ENCODE peak calls at places on chromosomes 7 and 10, in eight cellular contexts. N is fibroblast of the aortic adventitia, O is fibroblast of pulmonary artery, U is Peyer's patch, Q is cardiac fibroblast, M is hepatocyte, I is AG10803, B is SJSA1. H is an unnamed sample.

GRCh38 chr7:28481131-28481926 is 69.0 kb downstream of the CREB5 start:
- DNase-seq in N (peak; percentile 52), O (peak; percentile 72), U (no peak), Q (peak; percentile 77), M (peak; percentile 50), I (peak; percentile 42), B (peak; percentile 42), H (peak; percentile 45)

GRCh38 chr10:66834802-66835201 is 91.0 kb upstream of the LRRTM3 start:
- DNase-seq in N (no peak), O (no peak), U (no peak), Q (no peak), M (peak; percentile 6), I (no peak), B (no peak), H (no peak)

GRCh38 chr7:111753968-111754367 is 191.7 kb upstream of the IMMP2L start:
- DNase-seq in N (peak; percentile 42), O (no peak), U (no peak), Q (peak; percentile 36), M (no peak), I (no peak), B (no peak), H (no peak)

GRCh38 chr10:120459185-120459584 is 2.2 kb downstream of the PLPP4 start:
- DNase-seq in N (no peak), O (no peak), U (no peak), Q (no peak), M (no peak), I (no peak), B (no peak), H (no peak)

GRCh38 chr10:13527864-13528137 is 1.0 kb downstream of the BEND7 start:
- DNase-seq in N (no peak), O (no peak), U (no peak), Q (no peak), M (no peak), I (no peak), B (peak; percentile 10), H (no peak)

GRCh38 chr10:75191821-75192568 is 18.6 kb upstream of the VDAC2 start:
- DNase-seq in N (peak; percentile 97), O (peak; percentile 96), U (peak; percentile 78), Q (peak; percentile 97), M (peak; percentile 85), I (peak; percentile 93), B (peak; percentile 54), H (peak; percentile 64)

GRCh38 chr7:135320277-135320676 is 86.6 kb downstream of the STRA8 start:
- DNase-seq in N (peak; percentile 90), O (peak; percentile 94), U (peak; percentile 57), Q (peak; percentile 94), M (peak; percentile 59), I (peak; percentile 54), B (peak; percentile 72), H (peak; percentile 82)

GRCh38 chr10:69438531-69439349 is 12.5 kb upstream of the TSPAN15 start:
- DNase-seq in N (peak; percentile 46), O (no peak), U (no peak), Q (peak; percentile 54), M (peak; percentile 72), I (peak; percentile 70), B (peak; percentile 74), H (no peak)

GRCh38 chr7:55887786-55888185 is 530 bp downstream of the ZNF713 start:
- DNase-seq in N (peak; percentile 3), O (peak; percentile 10), U (no peak), Q (peak; percentile 2), M (no peak), I (no peak), B (peak; percentile 5), H (no peak)

GRCh38 chr10:45418859-45419672 is 45.0 kb downstream of the ALOX5 start:
- DNase-seq in N (peak; percentile 10), O (peak; percentile 72), U (peak; percentile 80), Q (peak; percentile 48), M (peak; percentile 76), I (peak; percentile 13), B (no peak), H (no peak)

GRCh38 chr7:114703677-114704076 is 218.2 kb upstream of the MDFIC start:
- DNase-seq in N (peak; percentile 71), O (peak; percentile 51), U (no peak), Q (peak; percentile 6), M (no peak), I (no peak), B (no peak), H (no peak)

GRCh38 chr7:92875719-92876118 is 39.3 kb upstream of the CDK6 start:
- DNase-seq in N (peak; percentile 10), O (peak; percentile 25), U (no peak), Q (peak; percentile 28), M (no peak), I (peak; percentile 3), B (no peak), H (no peak)

GRCh38 chr10:119375574-119376265 is 166.8 kb downstream of the RGS10 start:
- DNase-seq in N (peak; percentile 45), O (no peak), U (peak; percentile 61), Q (peak; percentile 39), M (peak; percentile 28), I (peak; percentile 86), B (peak; percentile 29), H (no peak)

GRCh38 chr10:47335906-47336305 is 12.3 kb upstream of the RBP3 start:
- DNase-seq in N (no peak), O (no peak), U (no peak), Q (no peak), M (no peak), I (no peak), B (no peak), H (no peak)

GRCh38 chr7:23469150-23469960 is 936 bp downstream of the IGF2BP3 start:
- DNase-seq in N (peak; percentile 14), O (no peak), U (no peak), Q (peak; percentile 16), M (peak; percentile 68), I (no peak), B (peak; percentile 66), H (no peak)

GRCh38 chr10:70274643-70275042 is 9.2 kb downstream of the NPFFR1 start:
- DNase-seq in N (peak; percentile 87), O (peak; percentile 61), U (no peak), Q (peak; percentile 34), M (no peak), I (peak; percentile 89), B (no peak), H (peak; percentile 95)

GRCh38 chr10:80500572-80501380 is 36.9 kb upstream of the SH2D4B start:
- DNase-seq in N (peak; percentile 74), O (peak; percentile 60), U (peak; percentile 67), Q (peak; percentile 90), M (no peak), I (no peak), B (peak; percentile 80), H (no peak)

GRCh38 chr10:12396093-12396492 is 46.7 kb downstream of the CAMK1D start:
- DNase-seq in N (no peak), O (no peak), U (no peak), Q (no peak), M (no peak), I (no peak), B (no peak), H (no peak)

GRCh38 chr7:1248077-1248458 is 15.4 kb downstream of the UNCX start:
- DNase-seq in N (no peak), O (no peak), U (no peak), Q (no peak), M (no peak), I (no peak), B (no peak), H (no peak)

GRCh38 chr7:47635091-47636090 is 53.5 kb upstream of the TNS3 start:
- DNase-seq in N (no peak), O (no peak), U (no peak), Q (no peak), M (peak; percentile 61), I (no peak), B (peak; percentile 60), H (no peak)

GRCh38 chr7:142024547-142024946 is 28.9 kb downstream of the MGAM start:
- DNase-seq in N (peak; percentile 30), O (no peak), U (no peak), Q (peak; percentile 74), M (no peak), I (peak; percentile 7), B (no peak), H (peak; percentile 4)

GRCh38 chr10:69650589-69651261 is 20.7 kb downstream of the FAM241B start:
- DNase-seq in N (no peak), O (no peak), U (no peak), Q (no peak), M (no peak), I (no peak), B (no peak), H (no peak)

GRCh38 chr7:18859331-18859730 is 258.1 kb downstream of the TWIST1 start:
- DNase-seq in N (no peak), O (no peak), U (no peak), Q (no peak), M (no peak), I (no peak), B (peak; percentile 46), H (peak; percentile 60)

GRCh38 chr10:69375307-69376151 is 41.2 kb downstream of the TACR2 start:
- DNase-seq in N (peak; percentile 63), O (peak; percentile 62), U (no peak), Q (no peak), M (no peak), I (no peak), B (peak; percentile 46), H (no peak)

GRCh38 chr7:121873795-121874194 is 834 bp downstream of the PTPRZ1 start:
- DNase-seq in N (peak; percentile 3), O (peak; percentile 2), U (no peak), Q (peak; percentile 4), M (no peak), I (no peak), B (no peak), H (no peak)
- H3K4me3 ChIP-seq in N (peak overlapping the region; percentile 68), O (peak overlapping the region; percentile 61), U (peak overlapping the region; percentile 53), Q (peak overlapping the region; percentile 56), M (peak overlapping the region; percentile 76), I (peak overlapping the region; percentile 55), B (peak overlapping the region; percentile 26), H (peak overlapping the region; percentile 64)

GRCh38 chr7:99497771-99498545 is 2.1 kb downstream of the ZNF394 start:
- DNase-seq in N (no peak), O (no peak), U (no peak), Q (no peak), M (no peak), I (no peak), B (no peak), H (no peak)
- H3K4me3 ChIP-seq in N (peak overlapping the region; percentile 95), O (peak overlapping the region; percentile 99), U (peak overlapping the region; percentile 73), Q (peak overlapping the region; percentile 79), M (peak overlapping the region; percentile 41), I (peak overlapping the region; percentile 78), B (no peak overlapping the region), H (peak overlapping the region; percentile 72)

GRCh38 chr10:124728830-124729661 is 15.1 kb downstream of the FAM53B start:
- DNase-seq in N (no peak), O (no peak), U (peak; percentile 49), Q (no peak), M (no peak), I (no peak), B (no peak), H (no peak)
- H3K4me3 ChIP-seq in N (no peak overlapping the region), O (no peak overlapping the region), U (no peak overlapping the region), Q (no peak overlapping the region), M (no peak overlapping the region), I (no peak overlapping the region), B (no peak overlapping the region), H (no peak overlapping the region)

GRCh38 chr10:118339096-118339495 is 3.0 kb downstream of the FAM204A start:
- DNase-seq in N (no peak), O (no peak), U (no peak), Q (no peak), M (no peak), I (no peak), B (no peak), H (no peak)
- H3K4me3 ChIP-seq in N (no peak overlapping the region), O (no peak overlapping the region), U (no peak overlapping the region), Q (no peak overlapping the region), M (no peak overlapping the region), I (no peak overlapping the region), B (no peak overlapping the region), H (no peak overlapping the region)

GRCh38 chr7:32068411-32068905 is 1.7 kb downstream of the PDE1C start:
- DNase-seq in N (no peak), O (no peak), U (no peak), Q (no peak), M (no peak), I (no peak), B (no peak), H (no peak)
- H3K4me3 ChIP-seq in N (no peak overlapping the region), O (no peak overlapping the region), U (no peak overlapping the region), Q (no peak overlapping the region), M (no peak overlapping the region), I (peak overlapping the region; percentile 67), B (no peak overlapping the region), H (peak overlapping the region; percentile 60)